ENCODE peak calls at places on chromosomes 1 and 21, in eight cellular contexts. X is esophagus squamous epithelium, T is tibial nerve, C is upper lobe of left lung, U is Peyer's patch, K is H1, H is uterus, A is transverse colon. G is an unnamed sample.

GRCh38 chr1:172135923-172136610 is 284.4 kb upstream of the C1orf105 start:
- DNase-seq in A (no peak), K (no peak), X (no peak), U (no peak), C (no peak), H (no peak), T (no peak), G (no peak)

GRCh38 chr1:171802207-171802606 is 20.7 kb downstream of the METTL13 start:
- DNase-seq in X (no peak), U (no peak), C (no peak), H (no peak), T (no peak), K (no peak), A (no peak), G (no peak)

GRCh38 chr1:64745181-64745985 is 508 bp downstream of the RAVER2 start:
- DNase-seq in A (peak; percentile 53), K (no peak), T (no peak), C (no peak), X (no peak), U (peak; percentile 67), H (peak; percentile 28), G (peak; percentile 82)

GRCh38 chr21:19855522-19855921 is 1142.7 kb upstream of the NCAM2 start:
- DNase-seq in A (no peak), X (no peak), K (no peak), H (peak; percentile 11), C (peak; percentile 15), T (no peak), U (no peak), G (no peak)

GRCh38 chr1:230300322-230301301 is 125.5 kb downstream of the PGBD5 start:
- DNase-seq in A (no peak), X (no peak), T (no peak), C (peak; percentile 59), H (no peak), K (no peak), U (peak; percentile 74), G (no peak)

GRCh38 chr1:155969377-155969791 is 9.0 kb downstream of the ARHGEF2 start:
- DNase-seq in U (no peak), C (peak; percentile 33), T (no peak), K (no peak), X (no peak), H (no peak), A (no peak), G (no peak)

GRCh38 chr1:47838562-47839459 is 158.4 kb downstream of the TRABD2B start:
- DNase-seq in X (no peak), K (no peak), U (peak; percentile 57), T (no peak), H (no peak), A (peak; percentile 34), C (no peak), G (peak; percentile 75)

GRCh38 chr1:111553199-111553598 is 49.8 kb upstream of the ADORA3 start:
- DNase-seq in A (no peak), X (no peak), U (no peak), K (no peak), H (no peak), T (no peak), C (no peak), G (no peak)

GRCh38 chr1:175338447-175339135 is 146.0 kb upstream of the KIAA0040 start:
- DNase-seq in A (peak; percentile 25), C (no peak), U (peak; percentile 76), H (no peak), X (no peak), K (peak; percentile 29), T (no peak), G (no peak)

GRCh38 chr21:41458121-41458520 is 32.1 kb downstream of the MX1 start:
- DNase-seq in C (no peak), U (no peak), A (no peak), X (no peak), T (no peak), K (no peak), H (no peak), G (no peak)

GRCh38 chr1:53134961-53135734 is 7.3 kb downstream of the SLC1A7 start:
- DNase-seq in C (no peak), U (peak; percentile 84), T (no peak), A (peak; percentile 49), K (no peak), X (no peak), H (peak; percentile 10), G (peak; percentile 86)

GRCh38 chr21:30126575-30126974 is 40.0 kb downstream of the CLDN17 start:
- DNase-seq in X (no peak), C (no peak), K (no peak), H (no peak), A (no peak), U (no peak), T (no peak), G (no peak)

GRCh38 chr1:41712687-41713086 is 206.0 kb downstream of the HIVEP3 start:
- DNase-seq in X (no peak), H (no peak), T (no peak), C (no peak), U (no peak), A (no peak), K (no peak), G (no peak)

GRCh38 chr1:12059722-12060464 is 3.2 kb upstream of the TNFRSF8 start:
- DNase-seq in T (no peak), U (no peak), K (no peak), C (no peak), H (no peak), X (no peak), A (no peak), G (no peak)

GRCh38 chr1:152252157-152252556 is 28.2 kb upstream of the HRNR start:
- DNase-seq in T (no peak), U (no peak), A (no peak), K (no peak), C (no peak), H (no peak), X (no peak), G (no peak)

GRCh38 chr1:198641506-198641905 is 2.7 kb downstream of the PTPRC start:
- DNase-seq in C (no peak), T (no peak), K (no peak), H (no peak), A (no peak), U (no peak), X (no peak), G (no peak)

GRCh38 chr1:156167536-156167935 is 14.2 kb downstream of the SEMA4A start:
- DNase-seq in U (no peak), H (no peak), C (no peak), T (no peak), K (no peak), A (no peak), X (no peak), G (no peak)

GRCh38 chr21:15667010-15667409 is 62.8 kb upstream of the USP25 start:
- DNase-seq in C (no peak), K (no peak), X (no peak), T (no peak), U (no peak), A (no peak), H (no peak), G (no peak)

DNA sequence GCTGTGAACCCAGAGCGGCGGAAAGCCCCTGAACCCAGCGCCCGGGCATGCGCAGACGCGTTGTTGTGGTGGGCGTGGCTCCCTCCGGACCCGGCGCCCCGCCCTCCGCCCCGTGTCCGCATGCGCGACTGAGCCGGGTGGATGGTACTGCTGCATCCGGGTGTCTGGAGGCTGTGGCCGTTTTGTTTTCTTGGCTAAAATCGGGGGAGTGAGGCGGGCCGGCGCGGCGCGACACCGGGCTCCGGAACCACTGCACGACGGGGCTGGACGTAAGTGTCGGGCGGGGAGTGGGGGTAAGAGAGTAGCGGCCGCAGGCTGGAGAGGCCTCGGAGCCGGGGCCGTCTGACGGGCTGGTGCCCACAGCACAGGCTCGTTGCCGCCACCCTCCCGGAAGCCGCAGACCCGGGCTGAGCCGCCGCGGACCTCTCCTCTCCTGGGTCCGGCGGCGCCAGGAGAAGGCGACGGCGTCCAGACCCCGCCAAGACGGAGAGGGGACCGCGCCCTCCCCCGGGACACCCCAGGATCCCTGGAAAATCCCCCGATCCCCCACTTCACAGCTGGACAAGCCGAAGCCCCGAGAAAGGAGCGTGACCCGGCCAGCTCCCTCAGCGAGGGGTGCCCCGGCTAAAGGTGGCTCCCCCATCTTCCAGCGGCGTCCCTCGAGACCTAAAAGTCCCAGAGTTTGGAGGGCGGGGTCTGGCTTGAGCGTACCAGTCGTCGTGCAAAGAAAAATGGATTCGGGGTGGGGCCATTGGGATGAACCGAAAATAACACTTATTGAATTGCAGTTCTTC is at the start of gene TMEM50A:
- DNase-seq in K (peak; percentile 53), H (peak; percentile 90), C (peak; percentile 99), A (peak; percentile 93), X (peak; percentile 38), T (peak; percentile 80), U (peak; percentile 95), G (peak; percentile 88)
- TF ChIP-seq POLR2A in K (no peak), H (peak; percentile 88), C (peak; percentile 89), A (peak; percentile 90), X (peak; percentile 74), T (peak; percentile 86), U (peak; percentile 75), G (no peak)

GRCh38 chr21:33386222-33386784 is 16.9 kb upstream of the IFNGR2 start:
- DNase-seq in C (no peak), X (no peak), K (no peak), U (no peak), H (no peak), T (no peak), A (no peak), G (no peak)
- TF ChIP-seq CTCF in C (no peak), X (no peak), K (peak; percentile 54), U (no peak), H (no peak), T (no peak), A (no peak), G (no peak)

DNA sequence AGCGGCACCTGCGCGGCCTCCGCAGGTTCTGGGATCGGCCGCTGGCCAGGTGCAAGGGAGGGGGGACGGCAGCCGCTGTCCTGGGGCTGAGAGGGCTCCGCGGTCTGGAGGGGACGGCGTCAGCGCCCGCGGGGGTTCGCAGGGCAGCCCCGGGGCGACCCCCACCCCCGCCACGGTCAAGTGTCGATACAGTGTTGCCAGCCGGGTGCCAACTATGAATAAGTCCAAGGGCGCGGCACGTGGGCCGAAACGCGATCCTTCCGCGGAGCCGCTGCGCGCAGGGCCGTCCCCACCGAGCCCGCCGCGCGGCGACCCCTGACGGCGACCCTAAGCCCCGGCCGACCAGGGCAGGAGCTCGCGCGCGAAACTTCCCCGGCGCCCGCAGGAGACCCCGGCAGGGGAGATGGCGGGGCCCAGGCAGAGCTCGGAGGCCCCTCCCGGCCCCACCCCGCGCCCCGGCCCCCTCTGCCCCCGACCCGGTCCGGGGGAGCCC is 664 bp upstream of the AGPAT3 start:
- DNase-seq in U (peak; percentile 74), T (no peak), A (peak; percentile 76), H (no peak), K (no peak), C (peak; percentile 92), X (no peak), G (peak; percentile 88)
- TF ChIP-seq POLR2A in U (peak; percentile 68), T (no peak), A (peak; percentile 83), H (peak; percentile 38), K (no peak), C (peak; percentile 26), X (peak; percentile 45), G (no peak)

DNA sequence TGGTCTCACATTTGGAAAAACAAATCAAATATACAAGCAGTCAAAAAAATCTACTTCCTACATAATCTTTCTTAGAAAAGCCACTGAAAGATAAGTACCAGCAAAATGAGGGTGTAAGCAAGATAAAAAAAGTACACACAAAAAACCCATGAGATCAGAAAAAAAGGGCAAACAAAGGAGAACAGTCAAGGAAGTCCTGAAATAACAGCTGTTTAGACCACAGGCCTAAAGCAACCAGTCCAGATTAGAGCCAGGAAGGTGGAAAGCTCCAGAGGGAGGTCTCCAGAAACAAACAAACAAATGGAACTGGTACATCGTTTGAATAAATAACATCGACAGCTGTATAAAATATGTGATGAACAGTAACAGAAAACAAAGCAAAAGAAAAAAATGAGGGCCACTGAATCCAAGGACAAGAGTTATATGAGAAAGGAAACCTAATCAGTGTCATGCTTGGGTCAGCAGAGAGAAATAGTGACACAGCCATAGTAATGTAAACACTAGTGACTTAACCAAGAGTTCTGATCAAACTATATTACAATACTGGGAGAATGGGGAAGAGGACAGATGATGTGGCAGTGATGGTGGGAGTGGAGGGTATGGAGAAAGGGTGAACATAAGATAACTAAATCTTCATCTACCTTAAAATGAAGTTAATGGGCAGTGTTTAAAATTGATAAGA is 67.5 kb downstream of the NVL start:
- DNase-seq in K (no peak), U (no peak), A (no peak), H (no peak), C (no peak), X (no peak), T (no peak), G (no peak)
- TF ChIP-seq CTCF in K (no peak), U (no peak), A (no peak), H (no peak), C (no peak), X (no peak), T (no peak), G (no peak)